ENCODE peak calls at places on chromosomes 5 and 9, in ten cellular contexts. One of them, this sample, is unnamed.

GRCh38 chr5:159184858-159185381 is 24.4 kb downstream of the RNF145 start:
- ATAC-seq in right cardiac atrium: peak; percentile 43
- ATAC-seq in GM23338: peak; percentile 49
- ATAC-seq in activated CD4-positive, alpha-beta T cell treated with anti-CD3 and anti-CD28 coated beads for 36 hours: peak; percentile 94
- ATAC-seq in activated T-cell treated with anti-CD3 and anti-CD28 coated beads, Interleukin-2, amount 50 U/mL, for 72 hours: peak; percentile 90
- ATAC-seq in left ventricle myocardium superior: peak; percentile 50
- ATAC-seq in lower lobe of right lung: no peak
- ATAC-seq in psoas muscle: no peak
- ATAC-seq in aorta: no peak
- ATAC-seq in left lobe of liver: no peak
- ATAC-seq in this sample: peak; percentile 39

GRCh38 chr5:10031817-10032216 is 217.9 kb downstream of the ATPSCKMT start:
- ATAC-seq in right cardiac atrium: no peak
- ATAC-seq in GM23338: no peak
- ATAC-seq in activated CD4-positive, alpha-beta T cell treated with anti-CD3 and anti-CD28 coated beads for 36 hours: no peak
- ATAC-seq in activated T-cell treated with anti-CD3 and anti-CD28 coated beads, Interleukin-2, amount 50 U/mL, for 72 hours: no peak
- ATAC-seq in left ventricle myocardium superior: no peak
- ATAC-seq in lower lobe of right lung: no peak
- ATAC-seq in psoas muscle: no peak
- ATAC-seq in aorta: no peak
- ATAC-seq in left lobe of liver: no peak
- ATAC-seq in this sample: no peak

GRCh38 chr5:144467795-144468194 is 297.1 kb downstream of the KCTD16 start:
- ATAC-seq in right cardiac atrium: no peak
- ATAC-seq in GM23338: peak; percentile 97
- ATAC-seq in activated CD4-positive, alpha-beta T cell treated with anti-CD3 and anti-CD28 coated beads for 36 hours: no peak
- ATAC-seq in activated T-cell treated with anti-CD3 and anti-CD28 coated beads, Interleukin-2, amount 50 U/mL, for 72 hours: no peak
- ATAC-seq in left ventricle myocardium superior: peak; percentile 18
- ATAC-seq in lower lobe of right lung: peak; percentile 35
- ATAC-seq in psoas muscle: no peak
- ATAC-seq in aorta: peak; percentile 70
- ATAC-seq in left lobe of liver: peak; percentile 98
- ATAC-seq in this sample: peak; percentile 32

GRCh38 chr5:122701640-122702523 is 73.0 kb upstream of the SNX2 start:
- ATAC-seq in right cardiac atrium: no peak
- ATAC-seq in GM23338: no peak
- ATAC-seq in activated CD4-positive, alpha-beta T cell treated with anti-CD3 and anti-CD28 coated beads for 36 hours: peak; percentile 91
- ATAC-seq in activated T-cell treated with anti-CD3 and anti-CD28 coated beads, Interleukin-2, amount 50 U/mL, for 72 hours: peak; percentile 97
- ATAC-seq in left ventricle myocardium superior: no peak
- ATAC-seq in lower lobe of right lung: no peak
- ATAC-seq in psoas muscle: no peak
- ATAC-seq in aorta: no peak
- ATAC-seq in left lobe of liver: no peak
- ATAC-seq in this sample: peak; percentile 46

GRCh38 chr9:87479801-87480201 is 17.9 kb upstream of the DAPK1 start:
- ATAC-seq in right cardiac atrium: peak; percentile 50
- ATAC-seq in GM23338: no peak
- ATAC-seq in activated CD4-positive, alpha-beta T cell treated with anti-CD3 and anti-CD28 coated beads for 36 hours: peak; percentile 23
- ATAC-seq in activated T-cell treated with anti-CD3 and anti-CD28 coated beads, Interleukin-2, amount 50 U/mL, for 72 hours: peak; percentile 28
- ATAC-seq in left ventricle myocardium superior: peak; percentile 55
- ATAC-seq in lower lobe of right lung: peak; percentile 86
- ATAC-seq in psoas muscle: no peak
- ATAC-seq in aorta: peak; percentile 36
- ATAC-seq in left lobe of liver: peak; percentile 84
- ATAC-seq in this sample: no peak

GRCh38 chr9:93562157-93562556 is 14.2 kb upstream of the PHF2 start:
- ATAC-seq in right cardiac atrium: no peak
- ATAC-seq in GM23338: no peak
- ATAC-seq in activated CD4-positive, alpha-beta T cell treated with anti-CD3 and anti-CD28 coated beads for 36 hours: no peak
- ATAC-seq in activated T-cell treated with anti-CD3 and anti-CD28 coated beads, Interleukin-2, amount 50 U/mL, for 72 hours: no peak
- ATAC-seq in left ventricle myocardium superior: no peak
- ATAC-seq in lower lobe of right lung: no peak
- ATAC-seq in psoas muscle: no peak
- ATAC-seq in aorta: no peak
- ATAC-seq in left lobe of liver: no peak
- ATAC-seq in this sample: no peak

GRCh38 chr9:27407491-27407890 is 110.5 kb upstream of the EQTN start:
- ATAC-seq in right cardiac atrium: peak; percentile 77
- ATAC-seq in GM23338: no peak
- ATAC-seq in activated CD4-positive, alpha-beta T cell treated with anti-CD3 and anti-CD28 coated beads for 36 hours: no peak
- ATAC-seq in activated T-cell treated with anti-CD3 and anti-CD28 coated beads, Interleukin-2, amount 50 U/mL, for 72 hours: no peak
- ATAC-seq in left ventricle myocardium superior: peak; percentile 42
- ATAC-seq in lower lobe of right lung: no peak
- ATAC-seq in psoas muscle: no peak
- ATAC-seq in aorta: no peak
- ATAC-seq in left lobe of liver: peak; percentile 43
- ATAC-seq in this sample: no peak

GRCh38 chr5:95946451-95946850 is 15.2 kb downstream of the ELL2 start:
- ATAC-seq in right cardiac atrium: no peak
- ATAC-seq in GM23338: no peak
- ATAC-seq in activated CD4-positive, alpha-beta T cell treated with anti-CD3 and anti-CD28 coated beads for 36 hours: no peak
- ATAC-seq in activated T-cell treated with anti-CD3 and anti-CD28 coated beads, Interleukin-2, amount 50 U/mL, for 72 hours: no peak
- ATAC-seq in left ventricle myocardium superior: no peak
- ATAC-seq in lower lobe of right lung: no peak
- ATAC-seq in psoas muscle: no peak
- ATAC-seq in aorta: no peak
- ATAC-seq in left lobe of liver: no peak
- ATAC-seq in this sample: no peak

GRCh38 chr5:39187873-39188731 is 31.3 kb downstream of the FYB1 start:
- ATAC-seq in right cardiac atrium: no peak
- ATAC-seq in GM23338: no peak
- ATAC-seq in activated CD4-positive, alpha-beta T cell treated with anti-CD3 and anti-CD28 coated beads for 36 hours: peak; percentile 38
- ATAC-seq in activated T-cell treated with anti-CD3 and anti-CD28 coated beads, Interleukin-2, amount 50 U/mL, for 72 hours: peak; percentile 54
- ATAC-seq in left ventricle myocardium superior: no peak
- ATAC-seq in lower lobe of right lung: no peak
- ATAC-seq in psoas muscle: no peak
- ATAC-seq in aorta: no peak
- ATAC-seq in left lobe of liver: no peak
- ATAC-seq in this sample: no peak

GRCh38 chr5:12934722-12935121 is 1009.8 kb downstream of the DNAH5 start:
- ATAC-seq in right cardiac atrium: no peak
- ATAC-seq in GM23338: no peak
- ATAC-seq in activated CD4-positive, alpha-beta T cell treated with anti-CD3 and anti-CD28 coated beads for 36 hours: no peak
- ATAC-seq in activated T-cell treated with anti-CD3 and anti-CD28 coated beads, Interleukin-2, amount 50 U/mL, for 72 hours: no peak
- ATAC-seq in left ventricle myocardium superior: no peak
- ATAC-seq in lower lobe of right lung: no peak
- ATAC-seq in psoas muscle: no peak
- ATAC-seq in aorta: no peak
- ATAC-seq in left lobe of liver: no peak
- ATAC-seq in this sample: peak; percentile 87

GRCh38 chr5:168598639-168599038 is 19.5 kb upstream of the PANK3 start:
- ATAC-seq in right cardiac atrium: no peak
- ATAC-seq in GM23338: no peak
- ATAC-seq in activated CD4-positive, alpha-beta T cell treated with anti-CD3 and anti-CD28 coated beads for 36 hours: no peak
- ATAC-seq in activated T-cell treated with anti-CD3 and anti-CD28 coated beads, Interleukin-2, amount 50 U/mL, for 72 hours: no peak
- ATAC-seq in left ventricle myocardium superior: no peak
- ATAC-seq in lower lobe of right lung: no peak
- ATAC-seq in psoas muscle: no peak
- ATAC-seq in aorta: no peak
- ATAC-seq in left lobe of liver: no peak
- ATAC-seq in this sample: no peak